ENCODE peak calls at places on chromosomes 3 and 15, in six cellular contexts. H is HepG2, S is K562, M is H1, T is SK-N-SH, Q is GM12878. F is an unnamed sample.

GRCh38 chr3:47613723-47614122 is 35.1 kb upstream of the CSPG5 start:
- DNase-seq in H (no peak), S (no peak), M (no peak), T (no peak), Q (no peak), F (no peak)

GRCh38 chr3:146814601-146815315 is 209.6 kb upstream of the PLSCR5 start:
- DNase-seq in H (no peak), S (no peak), M (no peak), T (no peak), Q (no peak), F (no peak)

GRCh38 chr3:42608586-42608985 is 8.1 kb downstream of the NKTR start:
- DNase-seq in H (no peak), S (no peak), M (no peak), T (no peak), Q (no peak), F (no peak)

GRCh38 chr15:80957556-80957955 is 32.1 kb downstream of the MESD start:
- DNase-seq in H (no peak), S (peak), M (no peak), T (no peak), Q (no peak), F (no peak)

GRCh38 chr15:84982301-84982920 is 755 bp downstream of the PDE8A start:
- DNase-seq in H (peak), S (peak), M (no peak), T (no peak), Q (no peak), F (no peak)

GRCh38 chr15:70345251-70346019 is 247.7 kb upstream of the TLE3 start:
- DNase-seq in H (no peak), S (no peak), M (no peak), T (no peak), Q (no peak), F (no peak)

GRCh38 chr3:96813134-96813819 is 1.1 kb upstream of the EPHA6 start:
- DNase-seq in H (peak), S (peak), M (peak), T (peak), Q (peak), F (peak)

GRCh38 chr3:137165117-137165806 is 207.5 kb downstream of the IL20RB start:
- DNase-seq in H (no peak), S (peak), M (no peak), T (no peak), Q (no peak), F (no peak)

GRCh38 chr3:45688194-45688881 is 858 bp upstream of the SACM1L start:
- DNase-seq in H (peak), S (peak), M (no peak), T (peak), Q (no peak), F (no peak)

GRCh38 chr3:112247900-112248299 is 46.1 kb downstream of the SLC9C1 start:
- DNase-seq in H (no peak), S (no peak), M (no peak), T (no peak), Q (peak), F (no peak)

GRCh38 chr15:59537384-59537783 is 74.2 kb upstream of the GCNT3 start:
- DNase-seq in H (no peak), S (no peak), M (no peak), T (no peak), Q (no peak), F (no peak)

GRCh38 chr15:73386886-73387506 is 18.2 kb upstream of the HCN4 start:
- DNase-seq in H (no peak), S (no peak), M (no peak), T (no peak), Q (no peak), F (no peak)

GRCh38 chr3:169060037-169060436 is 603.5 kb downstream of the MECOM start:
- DNase-seq in H (no peak), S (no peak), M (no peak), T (no peak), Q (no peak), F (no peak)

GRCh38 chr15:69253156-69253555 is 45.6 kb upstream of the PAQR5 start:
- DNase-seq in H (no peak), S (peak), M (no peak), T (peak), Q (no peak), F (no peak)

GRCh38 chr3:10145685-10146084 is 4.1 kb downstream of the VHL start:
- DNase-seq in H (no peak), S (no peak), M (no peak), T (no peak), Q (no peak), F (no peak)

GRCh38 chr3:111277226-111277625 is 205.6 kb downstream of the NECTIN3 start:
- DNase-seq in H (no peak), S (no peak), M (peak), T (no peak), Q (no peak), F (no peak)

GRCh38 chr15:58460108-58460507 is 28.3 kb downstream of the LIPC start:
- DNase-seq in H (no peak), S (no peak), M (no peak), T (no peak), Q (no peak), F (no peak)

GRCh38 chr15:82936966-82937647 is 15.4 kb downstream of the HOMER2 start:
- DNase-seq in H (peak), S (no peak), M (no peak), T (no peak), Q (no peak), F (no peak)

GRCh38 chr3:60207833-60208367 is 1043.4 kb downstream of the FHIT start:
- DNase-seq in H (no peak), S (no peak), M (no peak), T (no peak), Q (no peak), F (no peak)

GRCh38 chr3:189262746-189263145 is 91.0 kb downstream of the TPRG1 start:
- DNase-seq in H (no peak), S (no peak), M (no peak), T (no peak), Q (no peak), F (no peak)

GRCh38 chr3:37536033-37536432 is 325.6 kb upstream of the CTDSPL start:
- DNase-seq in H (no peak), S (no peak), M (no peak), T (no peak), Q (no peak), F (no peak)
- TF ChIP-seq GABPA in H (no peak), S (no peak), M (no peak), T (no peak), Q (no peak), F (no peak)

GRCh38 chr15:37098468-37099320 is 1.7 kb downstream of the MEIS2 start:
- DNase-seq in H (no peak), S (peak), M (no peak), T (peak), Q (no peak), F (no peak)

GRCh38 chr15:37100109-37100873 is at the start of gene MEIS2:
- DNase-seq in H (peak), S (peak), M (no peak), T (peak), Q (peak), F (peak)

GRCh38 chr15:37101634-37102314 is 1.4 kb upstream of the MEIS2 start:
- DNase-seq in H (peak), S (peak), M (no peak), T (peak), Q (no peak), F (peak)

GRCh38 chr15:37096878-37097568 is 3.3 kb downstream of the MEIS2 start:
- DNase-seq in H (no peak), S (no peak), M (no peak), T (peak), Q (no peak), F (no peak)

DNA sequence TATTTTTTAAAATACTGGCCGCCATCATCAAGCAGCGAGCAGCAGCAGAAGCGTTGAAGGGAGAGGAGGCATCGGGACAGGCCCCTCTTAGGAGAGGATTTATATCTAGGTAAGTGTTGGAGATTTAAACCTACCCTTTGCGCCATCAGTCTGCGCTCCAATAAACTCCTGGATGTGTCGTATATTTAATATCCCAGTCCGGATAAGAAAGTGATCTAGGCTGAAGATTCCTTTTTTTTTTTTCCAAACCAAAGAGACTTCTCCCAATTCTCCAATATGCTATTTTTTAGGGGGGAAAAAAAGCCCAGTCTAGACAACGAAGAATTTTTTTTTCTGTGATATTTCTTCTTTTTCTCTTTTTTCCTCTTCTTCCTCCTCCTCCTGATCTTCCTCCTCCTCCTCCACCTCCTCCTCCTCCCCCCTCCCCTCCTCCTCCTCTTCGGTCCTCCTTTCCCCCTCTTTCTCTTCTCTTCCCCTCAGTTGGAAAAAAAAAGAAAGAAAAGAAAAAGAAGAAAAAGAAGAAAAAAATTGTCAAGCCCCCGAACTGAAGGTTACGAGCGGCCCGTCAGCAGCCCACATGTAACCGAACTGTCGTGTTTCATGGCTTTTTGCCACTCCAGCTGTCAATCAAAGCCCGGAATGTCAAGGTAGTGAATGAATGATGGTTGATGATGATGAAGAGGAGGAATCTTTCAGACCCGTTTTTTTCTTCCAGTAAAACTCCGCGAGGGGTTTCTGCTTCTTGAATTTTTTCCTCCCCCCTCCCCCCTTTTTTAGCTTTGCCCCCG is 834 bp downstream of the MEIS2 start:
- DNase-seq in H (peak), S (peak), M (no peak), T (peak), Q (no peak), F (no peak)
- TF ChIP-seq POLR2AphosphoS5 in H (no peak), S (no peak), M (no peak), T (peak), Q (no peak), F (no peak)

GRCh38 chr3:156630773-156631093 is 43.7 kb upstream of the TIPARP start:
- DNase-seq in H (no peak), S (no peak), M (no peak), T (no peak), Q (no peak), F (no peak)
- H3K27ac ChIP-seq in H (no peak), S (no peak), M (no peak), T (no peak), Q (no peak), F (no peak)

GRCh38 chr3:133992951-133993595 is 36.7 kb downstream of the SLCO2A1 start:
- DNase-seq in H (no peak), S (no peak), M (no peak), T (no peak), Q (no peak), F (no peak)

GRCh38 chr3:133992385-133992784 is 37.3 kb downstream of the SLCO2A1 start:
- DNase-seq in H (no peak), S (no peak), M (no peak), T (no peak), Q (no peak), F (no peak)

GRCh38 chr3:133991209-133991608 is 38.5 kb downstream of the SLCO2A1 start:
- DNase-seq in H (no peak), S (no peak), M (no peak), T (no peak), Q (no peak), F (no peak)

GRCh38 chr3:133989931-133990702 is 39.6 kb downstream of the SLCO2A1 start:
- DNase-seq in H (no peak), S (no peak), M (no peak), T (no peak), Q (no peak), F (no peak)

DNA sequence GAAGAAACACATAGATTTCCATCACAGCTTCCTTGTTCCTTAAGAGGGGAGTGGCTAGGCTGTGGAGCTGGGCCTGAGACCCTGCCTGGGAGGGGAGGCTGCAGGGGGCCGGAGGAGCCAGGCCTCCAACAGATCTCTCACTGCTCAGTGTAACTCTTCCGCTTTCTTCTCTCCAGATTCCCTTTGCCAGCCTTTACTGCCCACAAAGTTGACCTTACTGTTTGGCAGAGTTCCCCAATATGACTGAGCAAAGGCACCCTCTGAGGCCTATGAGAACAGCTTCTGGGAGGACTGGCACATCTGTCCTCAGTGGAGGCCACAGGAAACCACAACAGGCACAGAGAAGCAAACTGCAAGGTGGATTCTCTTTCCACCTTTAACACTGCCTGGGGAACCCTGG is 38.1 kb downstream of the SLCO2A1 start:
- DNase-seq in H (no peak), S (no peak), M (no peak), T (no peak), Q (no peak), F (peak)
- TF ChIP-seq GABPA in H (no peak), S (no peak), M (no peak), T (no peak), Q (no peak), F (no peak)

DNA sequence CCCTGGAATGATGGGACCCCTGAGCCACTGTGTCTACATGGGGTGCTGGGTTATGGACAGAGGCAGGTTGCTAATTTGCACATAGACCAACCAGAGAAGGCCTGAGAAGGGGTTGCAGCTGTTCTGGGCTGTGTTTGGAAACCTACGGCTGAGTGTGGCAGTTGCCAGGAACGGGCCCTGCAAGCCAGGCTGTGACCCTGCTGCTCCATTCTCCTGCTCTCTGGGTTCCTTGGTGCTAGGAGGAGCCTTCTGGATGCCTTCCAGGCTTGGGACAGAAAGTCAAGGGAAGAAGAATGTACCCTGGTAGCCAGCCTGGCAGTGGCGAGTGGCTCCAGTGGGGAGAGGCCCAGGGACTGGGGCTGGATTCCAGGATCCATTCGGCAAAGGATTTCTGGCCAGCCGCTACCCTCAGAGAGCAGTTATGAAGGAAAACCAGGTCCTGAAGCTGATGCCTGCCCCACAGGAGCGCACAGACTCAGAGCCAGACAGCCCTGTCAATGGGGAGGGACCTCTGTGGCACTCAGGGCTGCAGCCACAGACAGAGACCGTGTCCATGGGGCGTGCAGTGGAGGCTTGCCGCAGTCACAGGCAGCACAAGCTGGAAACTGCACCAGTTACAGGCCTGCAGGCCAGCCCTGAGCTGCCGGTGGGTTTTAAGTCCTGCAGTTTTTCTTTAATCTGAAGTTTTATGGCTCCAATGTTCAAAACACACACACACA is 55.1 kb upstream of the ACAD9 start:
- DNase-seq in H (no peak), S (no peak), M (no peak), T (no peak), Q (no peak), F (no peak)
- TF ChIP-seq POLR2AphosphoS5 in H (no peak), S (no peak), M (peak), T (no peak), Q (no peak), F (peak)

DNA sequence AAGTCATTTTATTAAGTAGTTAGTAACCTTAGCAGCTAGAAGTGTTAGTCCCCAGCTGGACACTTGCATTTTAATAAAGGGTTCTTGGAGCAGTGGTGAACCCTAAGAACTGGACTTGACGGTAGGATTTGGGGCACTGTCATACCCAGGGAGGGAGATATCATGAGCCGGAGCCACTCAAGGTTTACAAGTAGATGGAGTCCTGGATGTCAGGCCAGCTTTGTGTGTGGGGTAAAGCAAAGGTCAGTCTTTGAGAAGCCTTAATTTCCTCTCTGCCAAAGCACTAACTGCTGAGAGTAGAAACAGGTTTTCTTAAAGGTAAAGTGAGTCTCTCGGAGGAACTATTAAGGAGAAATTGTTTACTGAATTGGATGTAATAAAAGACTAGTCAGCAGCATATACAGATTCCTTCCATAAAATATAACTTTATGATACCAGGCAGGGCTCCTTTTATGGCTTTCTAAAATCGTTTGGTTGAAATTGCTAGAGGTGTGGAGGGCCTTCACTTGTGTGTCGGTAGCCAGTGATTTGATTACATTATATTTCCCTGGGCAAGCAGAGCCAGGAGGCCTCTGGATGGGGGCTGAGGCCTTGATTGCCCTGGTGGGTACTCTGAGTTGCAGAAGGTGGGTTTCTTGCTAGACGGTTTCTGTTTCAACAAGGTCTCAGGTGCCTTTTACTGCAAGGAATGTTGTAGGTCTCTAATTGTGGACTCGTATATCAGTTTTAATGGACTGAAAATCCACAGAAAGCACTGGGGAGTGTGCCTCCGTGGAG is 23.1 kb downstream of the SQOR start:
- DNase-seq in H (no peak), S (no peak), M (no peak), T (no peak), Q (no peak), F (no peak)
- H3K27ac ChIP-seq in H (no peak), S (no peak), M (no peak), T (no peak), Q (no peak), F (no peak)

GRCh38 chr3:101791778-101792177 is 12.8 kb downstream of the NXPE3 start:
- DNase-seq in H (no peak), S (no peak), M (no peak), T (no peak), Q (peak), F (no peak)
- TF ChIP-seq GABPA in H (no peak), S (no peak), M (no peak), T (no peak), Q (no peak), F (no peak)

GRCh38 chr3:127093312-127093711 is 99.6 kb upstream of the PRR23E start:
- DNase-seq in H (no peak), S (no peak), M (no peak), T (no peak), Q (no peak), F (no peak)
- TF ChIP-seq POLR2AphosphoS5 in H (no peak), S (no peak), M (no peak), T (no peak), Q (no peak), F (no peak)

GRCh38 chr3:149368850-149369497 is 8.5 kb downstream of the TM4SF1 start:
- DNase-seq in H (peak), S (no peak), M (no peak), T (no peak), Q (no peak), F (no peak)
- H3K27ac ChIP-seq in H (peak), S (no peak), M (no peak), T (no peak), Q (no peak), F (no peak)

F was measured in HL-60.